ENCODE peak calls at places on chromosome 21, in eight cellular contexts. J, X, D, L, T, M, V and W are unnamed samples.
A peak's percentile ranks its signal among the peaks of the same experiment; 100 is the strongest.

GRCh38 chr21:44018813-44019567 is 6.9 kb downstream of the TRAPPC10 start:
- DNase-seq in J (no peak), X (no peak), D (no peak), L (no peak), T (no peak), M (no peak), V (no peak), W (no peak)

GRCh38 chr21:36541721-36542139 is 61.8 kb upstream of the CLDN14 start:
- DNase-seq in J (no peak), X (no peak), D (no peak), L (no peak), T (no peak), M (no peak), V (no peak), W (no peak)

GRCh38 chr21:45817345-45817744 is 164.2 kb upstream of the COL6A1 start:
- DNase-seq in J (no peak), X (no peak), D (no peak), L (peak; percentile 28), T (no peak), M (no peak), V (no peak), W (no peak)

GRCh38 chr21:33238146-33238545 is 8.4 kb downstream of the IFNAR2 start:
- DNase-seq in J (no peak), X (no peak), D (no peak), L (no peak), T (no peak), M (no peak), V (no peak), W (no peak)

GRCh38 chr21:38300180-38300579 is 43.4 kb downstream of the KCNJ15 start:
- DNase-seq in J (no peak), X (no peak), D (no peak), L (no peak), T (no peak), M (no peak), V (no peak), W (no peak)

GRCh38 chr21:38356898-38357297 is 100.1 kb downstream of the KCNJ15 start:
- DNase-seq in J (no peak), X (no peak), D (no peak), L (no peak), T (no peak), M (no peak), V (no peak), W (no peak)

GRCh38 chr21:44958471-44959191 is 18.8 kb downstream of the SLX9 start:
- DNase-seq in J (peak; percentile 88), X (no peak), D (peak; percentile 55), L (peak; percentile 90), T (peak; percentile 76), M (no peak), V (no peak), W (no peak)

GRCh38 chr21:45277101-45278045 is 10.3 kb downstream of the POFUT2 start:
- DNase-seq in J (no peak), X (no peak), D (no peak), L (no peak), T (no peak), M (no peak), V (no peak), W (no peak)

GRCh38 chr21:27086630-27087029 is 119.7 kb upstream of the ADAMTS5 start:
- DNase-seq in J (no peak), X (no peak), D (no peak), L (no peak), T (no peak), M (no peak), V (no peak), W (no peak)

GRCh38 chr21:35424122-35424521 is 375.0 kb upstream of the RUNX1 start:
- DNase-seq in J (no peak), X (no peak), D (no peak), L (no peak), T (no peak), M (no peak), V (no peak), W (no peak)

GRCh38 chr21:45479691-45480675 is 62.3 kb downstream of the SLC19A1 start:
- DNase-seq in J (no peak), X (no peak), D (no peak), L (no peak), T (no peak), M (no peak), V (no peak), W (no peak)

GRCh38 chr21:44579056-44579832 is 1.2 kb downstream of the KRTAP10-5 start:
- DNase-seq in J (no peak), X (no peak), D (no peak), L (peak; percentile 26), T (no peak), M (no peak), V (no peak), W (no peak)

GRCh38 chr21:44905725-44906084 is 15.0 kb downstream of the ITGB2 start:
- DNase-seq in J (peak; percentile 32), X (no peak), D (no peak), L (no peak), T (no peak), M (no peak), V (no peak), W (no peak)